ENCODE peak calls at places on chromosomes 7 and 10, in seven cellular contexts. One of them, this sample, is unnamed.

GRCh38 chr10:8544057-8544380 is 489.5 kb downstream of the GATA3 start:
- DNase-seq in spleen: no peak
- DNase-seq in epithelial cell of esophagus: peak
- DNase-seq in mammary epithelial cell: peak
- DNase-seq in small intestine: no peak
- DNase-seq in gastrocnemius medialis: no peak
- DNase-seq in HepG2: no peak
- DNase-seq in this sample: no peak

GRCh38 chr7:13724631-13725566 is 264.6 kb downstream of the ETV1 start:
- DNase-seq in spleen: no peak
- DNase-seq in epithelial cell of esophagus: no peak
- DNase-seq in mammary epithelial cell: no peak
- DNase-seq in small intestine: no peak
- DNase-seq in gastrocnemius medialis: no peak
- DNase-seq in HepG2: no peak
- DNase-seq in this sample: no peak

GRCh38 chr7:48822138-48822537 is 102.2 kb upstream of the CDC14C start:
- DNase-seq in spleen: no peak
- DNase-seq in epithelial cell of esophagus: no peak
- DNase-seq in mammary epithelial cell: no peak
- DNase-seq in small intestine: no peak
- DNase-seq in gastrocnemius medialis: no peak
- DNase-seq in HepG2: no peak
- DNase-seq in this sample: no peak

GRCh38 chr7:123170333-123171016 is 29.3 kb downstream of the SLC13A1 start:
- DNase-seq in spleen: no peak
- DNase-seq in epithelial cell of esophagus: no peak
- DNase-seq in mammary epithelial cell: no peak
- DNase-seq in small intestine: no peak
- DNase-seq in gastrocnemius medialis: no peak
- DNase-seq in HepG2: no peak
- DNase-seq in this sample: no peak

GRCh38 chr7:112638675-112639400 is 151.4 kb downstream of the TMEM168 start:
- DNase-seq in spleen: no peak
- DNase-seq in epithelial cell of esophagus: no peak
- DNase-seq in mammary epithelial cell: no peak
- DNase-seq in small intestine: no peak
- DNase-seq in gastrocnemius medialis: no peak
- DNase-seq in HepG2: no peak
- DNase-seq in this sample: no peak

GRCh38 chr10:123754105-123754504 is 88.0 kb downstream of the GPR26 start:
- DNase-seq in spleen: no peak
- DNase-seq in epithelial cell of esophagus: no peak
- DNase-seq in mammary epithelial cell: no peak
- DNase-seq in small intestine: no peak
- DNase-seq in gastrocnemius medialis: no peak
- DNase-seq in HepG2: no peak
- DNase-seq in this sample: no peak

GRCh38 chr10:113454341-113455061 is 98.4 kb upstream of the HABP2 start:
- DNase-seq in spleen: no peak
- DNase-seq in epithelial cell of esophagus: peak
- DNase-seq in mammary epithelial cell: no peak
- DNase-seq in small intestine: peak
- DNase-seq in gastrocnemius medialis: no peak
- DNase-seq in HepG2: peak
- DNase-seq in this sample: no peak

GRCh38 chr7:371119-371778 is 81.3 kb downstream of the FOXL3 start:
- DNase-seq in spleen: peak
- DNase-seq in epithelial cell of esophagus: no peak
- DNase-seq in mammary epithelial cell: no peak
- DNase-seq in small intestine: peak
- DNase-seq in gastrocnemius medialis: no peak
- DNase-seq in HepG2: peak
- DNase-seq in this sample: no peak

GRCh38 chr10:22444219-22444788 is 99.0 kb downstream of the SPAG6 start:
- DNase-seq in spleen: no peak
- DNase-seq in epithelial cell of esophagus: peak
- DNase-seq in mammary epithelial cell: no peak
- DNase-seq in small intestine: no peak
- DNase-seq in gastrocnemius medialis: no peak
- DNase-seq in HepG2: no peak
- DNase-seq in this sample: no peak

GRCh38 chr10:122487231-122487765 is 25.9 kb downstream of the HTRA1 start:
- DNase-seq in spleen: peak
- DNase-seq in epithelial cell of esophagus: peak
- DNase-seq in mammary epithelial cell: no peak
- DNase-seq in small intestine: no peak
- DNase-seq in gastrocnemius medialis: no peak
- DNase-seq in HepG2: no peak
- DNase-seq in this sample: no peak

GRCh38 chr10:124923684-124924083 is 18.2 kb upstream of the ZRANB1 start:
- DNase-seq in spleen: no peak
- DNase-seq in epithelial cell of esophagus: no peak
- DNase-seq in mammary epithelial cell: no peak
- DNase-seq in small intestine: no peak
- DNase-seq in gastrocnemius medialis: no peak
- DNase-seq in HepG2: no peak
- DNase-seq in this sample: no peak

GRCh38 chr7:144255471-144255897 is 9.1 kb downstream of the OR2A7 start:
- DNase-seq in spleen: no peak
- DNase-seq in epithelial cell of esophagus: no peak
- DNase-seq in mammary epithelial cell: no peak
- DNase-seq in small intestine: no peak
- DNase-seq in gastrocnemius medialis: no peak
- DNase-seq in HepG2: no peak
- DNase-seq in this sample: no peak

GRCh38 chr7:108442039-108442568 is 14.1 kb downstream of the NRCAM start:
- DNase-seq in spleen: no peak
- DNase-seq in epithelial cell of esophagus: peak
- DNase-seq in mammary epithelial cell: peak
- DNase-seq in small intestine: no peak
- DNase-seq in gastrocnemius medialis: no peak
- DNase-seq in HepG2: no peak
- DNase-seq in this sample: peak

GRCh38 chr7:29920491-29920890 is 69.1 kb downstream of the SCRN1 start:
- DNase-seq in spleen: no peak
- DNase-seq in epithelial cell of esophagus: peak
- DNase-seq in mammary epithelial cell: no peak
- DNase-seq in small intestine: no peak
- DNase-seq in gastrocnemius medialis: no peak
- DNase-seq in HepG2: no peak
- DNase-seq in this sample: no peak

GRCh38 chr10:86657011-86657395 is 2.7 kb downstream of the OPN4 start:
- DNase-seq in spleen: peak
- DNase-seq in epithelial cell of esophagus: no peak
- DNase-seq in mammary epithelial cell: no peak
- DNase-seq in small intestine: no peak
- DNase-seq in gastrocnemius medialis: no peak
- DNase-seq in HepG2: no peak
- DNase-seq in this sample: no peak

GRCh38 chr10:118272090-118272775 is 69.9 kb downstream of the FAM204A start:
- DNase-seq in spleen: no peak
- DNase-seq in epithelial cell of esophagus: no peak
- DNase-seq in mammary epithelial cell: no peak
- DNase-seq in small intestine: peak
- DNase-seq in gastrocnemius medialis: no peak
- DNase-seq in HepG2: no peak
- DNase-seq in this sample: peak

GRCh38 chr10:70816220-70816894 is 609 bp downstream of the SGPL1 start:
- DNase-seq in spleen: peak
- DNase-seq in epithelial cell of esophagus: peak
- DNase-seq in mammary epithelial cell: peak
- DNase-seq in small intestine: peak
- DNase-seq in gastrocnemius medialis: peak
- DNase-seq in HepG2: peak
- DNase-seq in this sample: peak

GRCh38 chr10:129658673-129659072 is 191.6 kb downstream of the MGMT start:
- DNase-seq in spleen: no peak
- DNase-seq in epithelial cell of esophagus: no peak
- DNase-seq in mammary epithelial cell: no peak
- DNase-seq in small intestine: no peak
- DNase-seq in gastrocnemius medialis: no peak
- DNase-seq in HepG2: peak
- DNase-seq in this sample: no peak

GRCh38 chr7:75040512-75040911 is 33.1 kb downstream of the RCC1L start:
- DNase-seq in spleen: no peak
- DNase-seq in epithelial cell of esophagus: no peak
- DNase-seq in mammary epithelial cell: no peak
- DNase-seq in small intestine: no peak
- DNase-seq in gastrocnemius medialis: no peak
- DNase-seq in HepG2: no peak
- DNase-seq in this sample: no peak

GRCh38 chr10:127556911-127557310 is 7.8 kb downstream of the NPS start:
- DNase-seq in spleen: no peak
- DNase-seq in epithelial cell of esophagus: peak
- DNase-seq in mammary epithelial cell: peak
- DNase-seq in small intestine: no peak
- DNase-seq in gastrocnemius medialis: no peak
- DNase-seq in HepG2: no peak
- DNase-seq in this sample: no peak

GRCh38 chr7:17402628-17403278 is 104.3 kb downstream of the AHR start:
- DNase-seq in spleen: no peak
- DNase-seq in epithelial cell of esophagus: no peak
- DNase-seq in mammary epithelial cell: no peak
- DNase-seq in small intestine: no peak
- DNase-seq in gastrocnemius medialis: no peak
- DNase-seq in HepG2: no peak
- DNase-seq in this sample: no peak

GRCh38 chr10:22433875-22434274 is 88.6 kb downstream of the SPAG6 start:
- DNase-seq in spleen: no peak
- DNase-seq in epithelial cell of esophagus: peak
- DNase-seq in mammary epithelial cell: peak
- DNase-seq in small intestine: no peak
- DNase-seq in gastrocnemius medialis: no peak
- DNase-seq in HepG2: no peak
- DNase-seq in this sample: peak

GRCh38 chr7:684416-684815 is 42.1 kb upstream of the DNAAF5 start:
- DNase-seq in spleen: peak
- DNase-seq in epithelial cell of esophagus: no peak
- DNase-seq in mammary epithelial cell: no peak
- DNase-seq in small intestine: no peak
- DNase-seq in gastrocnemius medialis: no peak
- DNase-seq in HepG2: no peak
- DNase-seq in this sample: no peak

GRCh38 chr7:80307251-80307856 is 172.7 kb downstream of the GNAI1 start:
- DNase-seq in spleen: no peak
- DNase-seq in epithelial cell of esophagus: peak
- DNase-seq in mammary epithelial cell: peak
- DNase-seq in small intestine: no peak
- DNase-seq in gastrocnemius medialis: no peak
- DNase-seq in HepG2: no peak
- DNase-seq in this sample: peak

GRCh38 chr10:130368761-130369560 is 232.8 kb downstream of the GLRX3 start:
- DNase-seq in spleen: no peak
- DNase-seq in epithelial cell of esophagus: no peak
- DNase-seq in mammary epithelial cell: no peak
- DNase-seq in small intestine: peak
- DNase-seq in gastrocnemius medialis: no peak
- DNase-seq in HepG2: no peak
- DNase-seq in this sample: no peak

DNA sequence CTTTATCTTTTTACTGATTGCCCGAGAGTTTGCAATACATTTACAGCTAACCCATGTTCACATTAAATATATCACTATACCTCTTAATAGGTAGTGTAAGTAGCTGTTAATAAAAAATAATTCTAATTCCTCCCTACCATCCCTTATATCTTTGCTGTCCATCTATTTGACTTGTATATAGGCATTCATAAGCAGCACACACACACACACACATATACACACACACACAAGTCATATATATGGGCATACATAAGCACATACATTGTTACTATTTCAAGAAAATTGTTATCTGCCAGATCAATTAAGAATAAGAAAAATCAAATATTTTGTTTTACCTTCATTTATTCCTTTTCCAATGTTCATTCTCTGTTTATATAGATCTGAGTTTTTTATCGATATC is 176.4 kb downstream of the PPP1R3A start:
- DNase-seq in spleen: no peak
- DNase-seq in epithelial cell of esophagus: no peak
- DNase-seq in mammary epithelial cell: no peak
- DNase-seq in small intestine: no peak
- DNase-seq in gastrocnemius medialis: no peak
- DNase-seq in HepG2: no peak
- DNase-seq in this sample: no peak
- H3K4me3 ChIP-seq in spleen: no peak
- H3K4me3 ChIP-seq in epithelial cell of esophagus: no peak
- H3K4me3 ChIP-seq in mammary epithelial cell: no peak
- H3K4me3 ChIP-seq in small intestine: no peak
- H3K4me3 ChIP-seq in gastrocnemius medialis: no peak
- H3K4me3 ChIP-seq in HepG2: no peak
- H3K4me3 ChIP-seq in this sample: no peak

GRCh38 chr7:98771519-98772241 is 98.1 kb downstream of the TMEM130 start:
- DNase-seq in spleen: no peak
- DNase-seq in epithelial cell of esophagus: no peak
- DNase-seq in mammary epithelial cell: no peak
- DNase-seq in small intestine: peak
- DNase-seq in gastrocnemius medialis: no peak
- DNase-seq in HepG2: peak
- DNase-seq in this sample: peak
- H3K4me3 ChIP-seq in spleen: no peak
- H3K4me3 ChIP-seq in epithelial cell of esophagus: no peak
- H3K4me3 ChIP-seq in mammary epithelial cell: no peak
- H3K4me3 ChIP-seq in small intestine: no peak
- H3K4me3 ChIP-seq in gastrocnemius medialis: no peak
- H3K4me3 ChIP-seq in HepG2: no peak
- H3K4me3 ChIP-seq in this sample: no peak

GRCh38 chr7:24903559-24903958 is 76.4 kb downstream of the OSBPL3 start:
- DNase-seq in spleen: no peak
- DNase-seq in epithelial cell of esophagus: no peak
- DNase-seq in mammary epithelial cell: no peak
- DNase-seq in small intestine: no peak
- DNase-seq in gastrocnemius medialis: no peak
- DNase-seq in HepG2: no peak
- DNase-seq in this sample: no peak
- H3K4me3 ChIP-seq in spleen: no peak
- H3K4me3 ChIP-seq in epithelial cell of esophagus: no peak
- H3K4me3 ChIP-seq in mammary epithelial cell: no peak
- H3K4me3 ChIP-seq in small intestine: no peak
- H3K4me3 ChIP-seq in gastrocnemius medialis: no peak
- H3K4me3 ChIP-seq in HepG2: no peak
- H3K4me3 ChIP-seq in this sample: no peak

GRCh38 chr7:7209412-7210050 is 27.2 kb downstream of the C1GALT1 start:
- DNase-seq in spleen: no peak
- DNase-seq in epithelial cell of esophagus: no peak
- DNase-seq in mammary epithelial cell: no peak
- DNase-seq in small intestine: no peak
- DNase-seq in gastrocnemius medialis: no peak
- DNase-seq in HepG2: no peak
- DNase-seq in this sample: no peak

GRCh38 chr7:7208524-7208923 is 26.2 kb downstream of the C1GALT1 start:
- DNase-seq in spleen: no peak
- DNase-seq in epithelial cell of esophagus: no peak
- DNase-seq in mammary epithelial cell: no peak
- DNase-seq in small intestine: no peak
- DNase-seq in gastrocnemius medialis: no peak
- DNase-seq in HepG2: no peak
- DNase-seq in this sample: no peak

GRCh38 chr7:7207876-7208275 is 25.5 kb downstream of the C1GALT1 start:
- DNase-seq in spleen: no peak
- DNase-seq in epithelial cell of esophagus: peak
- DNase-seq in mammary epithelial cell: peak
- DNase-seq in small intestine: no peak
- DNase-seq in gastrocnemius medialis: no peak
- DNase-seq in HepG2: no peak
- DNase-seq in this sample: no peak

GRCh38 chr7:7212612-7213011 is 30.3 kb downstream of the C1GALT1 start:
- DNase-seq in spleen: no peak
- DNase-seq in epithelial cell of esophagus: peak
- DNase-seq in mammary epithelial cell: no peak
- DNase-seq in small intestine: peak
- DNase-seq in gastrocnemius medialis: no peak
- DNase-seq in HepG2: peak
- DNase-seq in this sample: no peak

GRCh38 chr7:7210475-7211237 is 28.3 kb downstream of the C1GALT1 start:
- DNase-seq in spleen: no peak
- DNase-seq in epithelial cell of esophagus: no peak
- DNase-seq in mammary epithelial cell: no peak
- DNase-seq in small intestine: no peak
- DNase-seq in gastrocnemius medialis: no peak
- DNase-seq in HepG2: no peak
- DNase-seq in this sample: no peak
- H3K4me3 ChIP-seq in spleen: no peak
- H3K4me3 ChIP-seq in epithelial cell of esophagus: no peak
- H3K4me3 ChIP-seq in mammary epithelial cell: no peak
- H3K4me3 ChIP-seq in small intestine: no peak
- H3K4me3 ChIP-seq in gastrocnemius medialis: no peak
- H3K4me3 ChIP-seq in HepG2: no peak
- H3K4me3 ChIP-seq in this sample: no peak